ENCODE peak calls at places on chromosomes 2 and 18, in six cellular contexts. One of them, this sample, is unnamed.

GRCh38 chr2:25797607-25798488 is 80.4 kb downstream of the ASXL2 start:
- DNase-seq in lower lobe of right lung: no peak
- DNase-seq in naive B cell: no peak
- DNase-seq in COR-L47: no peak
- DNase-seq in cardiac muscle cell: no peak
- DNase-seq in mammary epithelial cell: no peak
- DNase-seq in this sample: no peak

GRCh38 chr2:101440127-101440738 is 34.7 kb downstream of the RFX8 start:
- DNase-seq in lower lobe of right lung: no peak
- DNase-seq in naive B cell: no peak
- DNase-seq in COR-L47: no peak
- DNase-seq in cardiac muscle cell: peak; percentile 90
- DNase-seq in mammary epithelial cell: no peak
- DNase-seq in this sample: no peak

GRCh38 chr18:22194151-22194598 is 24.8 kb downstream of the GATA6 start:
- DNase-seq in lower lobe of right lung: no peak
- DNase-seq in naive B cell: no peak
- DNase-seq in COR-L47: no peak
- DNase-seq in cardiac muscle cell: peak; percentile 92
- DNase-seq in mammary epithelial cell: no peak
- DNase-seq in this sample: peak; percentile 40

GRCh38 chr2:161994766-161995165 is 79.2 kb downstream of the DPP4 start:
- DNase-seq in lower lobe of right lung: no peak
- DNase-seq in naive B cell: no peak
- DNase-seq in COR-L47: no peak
- DNase-seq in cardiac muscle cell: no peak
- DNase-seq in mammary epithelial cell: no peak
- DNase-seq in this sample: no peak

GRCh38 chr2:152336103-152336853 is 1.3 kb downstream of the FMNL2 start:
- DNase-seq in lower lobe of right lung: peak; percentile 72
- DNase-seq in naive B cell: peak; percentile 14
- DNase-seq in COR-L47: no peak
- DNase-seq in cardiac muscle cell: peak; percentile 57
- DNase-seq in mammary epithelial cell: peak; percentile 62
- DNase-seq in this sample: no peak

GRCh38 chr2:64482765-64483504 is 29.0 kb downstream of the LGALSL start:
- DNase-seq in lower lobe of right lung: no peak
- DNase-seq in naive B cell: no peak
- DNase-seq in COR-L47: peak; percentile 64
- DNase-seq in cardiac muscle cell: peak; percentile 30
- DNase-seq in mammary epithelial cell: peak; percentile 75
- DNase-seq in this sample: peak; percentile 80

GRCh38 chr2:199431748-199432213 is 26.0 kb downstream of the SATB2 start:
- DNase-seq in lower lobe of right lung: no peak
- DNase-seq in naive B cell: no peak
- DNase-seq in COR-L47: no peak
- DNase-seq in cardiac muscle cell: peak; percentile 74
- DNase-seq in mammary epithelial cell: no peak
- DNase-seq in this sample: peak; percentile 26

GRCh38 chr2:42414158-42414557 is 53.1 kb upstream of the COX7A2L start:
- DNase-seq in lower lobe of right lung: no peak
- DNase-seq in naive B cell: no peak
- DNase-seq in COR-L47: no peak
- DNase-seq in cardiac muscle cell: no peak
- DNase-seq in mammary epithelial cell: no peak
- DNase-seq in this sample: no peak

GRCh38 chr2:238169708-238170251 is 11.0 kb downstream of the ERFE start:
- DNase-seq in lower lobe of right lung: no peak
- DNase-seq in naive B cell: no peak
- DNase-seq in COR-L47: no peak
- DNase-seq in cardiac muscle cell: peak; percentile 97
- DNase-seq in mammary epithelial cell: peak; percentile 92
- DNase-seq in this sample: no peak

GRCh38 chr2:72883356-72883962 is 3.7 kb upstream of the SPR start:
- DNase-seq in lower lobe of right lung: no peak
- DNase-seq in naive B cell: no peak
- DNase-seq in COR-L47: no peak
- DNase-seq in cardiac muscle cell: peak; percentile 65
- DNase-seq in mammary epithelial cell: no peak
- DNase-seq in this sample: no peak

GRCh38 chr2:3432067-3432466 is 52.6 kb downstream of the TRAPPC12 start:
- DNase-seq in lower lobe of right lung: no peak
- DNase-seq in naive B cell: no peak
- DNase-seq in COR-L47: no peak
- DNase-seq in cardiac muscle cell: no peak
- DNase-seq in mammary epithelial cell: no peak
- DNase-seq in this sample: no peak

GRCh38 chr2:207231106-207231860 is 65.5 kb upstream of the KLF7 start:
- DNase-seq in lower lobe of right lung: no peak
- DNase-seq in naive B cell: no peak
- DNase-seq in COR-L47: no peak
- DNase-seq in cardiac muscle cell: no peak
- DNase-seq in mammary epithelial cell: no peak
- DNase-seq in this sample: no peak

GRCh38 chr2:11697103-11697871 is 27.3 kb upstream of the NTSR2 start:
- DNase-seq in lower lobe of right lung: no peak
- DNase-seq in naive B cell: no peak
- DNase-seq in COR-L47: no peak
- DNase-seq in cardiac muscle cell: peak; percentile 78
- DNase-seq in mammary epithelial cell: peak; percentile 71
- DNase-seq in this sample: no peak

GRCh38 chr2:159066541-159067156 is 98.2 kb downstream of the TANC1 start:
- DNase-seq in lower lobe of right lung: no peak
- DNase-seq in naive B cell: no peak
- DNase-seq in COR-L47: no peak
- DNase-seq in cardiac muscle cell: no peak
- DNase-seq in mammary epithelial cell: peak; percentile 50
- DNase-seq in this sample: no peak

GRCh38 chr2:206981089-206981674 is 41.9 kb downstream of the CPO start:
- DNase-seq in lower lobe of right lung: no peak
- DNase-seq in naive B cell: no peak
- DNase-seq in COR-L47: no peak
- DNase-seq in cardiac muscle cell: no peak
- DNase-seq in mammary epithelial cell: no peak
- DNase-seq in this sample: no peak

GRCh38 chr2:675982-676646 is 1.1 kb downstream of the TMEM18 start:
- DNase-seq in lower lobe of right lung: no peak
- DNase-seq in naive B cell: no peak
- DNase-seq in COR-L47: peak; percentile 70
- DNase-seq in cardiac muscle cell: peak; percentile 90
- DNase-seq in mammary epithelial cell: peak; percentile 88
- DNase-seq in this sample: peak; percentile 80

GRCh38 chr2:120382541-120383144 is 36.7 kb downstream of the INHBB start:
- DNase-seq in lower lobe of right lung: peak; percentile 17
- DNase-seq in naive B cell: no peak
- DNase-seq in COR-L47: no peak
- DNase-seq in cardiac muscle cell: no peak
- DNase-seq in mammary epithelial cell: no peak
- DNase-seq in this sample: no peak

GRCh38 chr2:136492901-136493300 is 272.4 kb upstream of the THSD7B start:
- DNase-seq in lower lobe of right lung: no peak
- DNase-seq in naive B cell: no peak
- DNase-seq in COR-L47: no peak
- DNase-seq in cardiac muscle cell: no peak
- DNase-seq in mammary epithelial cell: no peak
- DNase-seq in this sample: no peak

GRCh38 chr2:236257171-236257570 is 7.0 kb downstream of the ASB18 start:
- DNase-seq in lower lobe of right lung: no peak
- DNase-seq in naive B cell: no peak
- DNase-seq in COR-L47: no peak
- DNase-seq in cardiac muscle cell: no peak
- DNase-seq in mammary epithelial cell: no peak
- DNase-seq in this sample: no peak

GRCh38 chr2:133326651-133327397 is 241.4 kb downstream of the NCKAP5 start:
- DNase-seq in lower lobe of right lung: no peak
- DNase-seq in naive B cell: no peak
- DNase-seq in COR-L47: no peak
- DNase-seq in cardiac muscle cell: peak; percentile 35
- DNase-seq in mammary epithelial cell: no peak
- DNase-seq in this sample: no peak

GRCh38 chr2:12884713-12885282 is 168.1 kb downstream of the TRIB2 start:
- DNase-seq in lower lobe of right lung: no peak
- DNase-seq in naive B cell: no peak
- DNase-seq in COR-L47: no peak
- DNase-seq in cardiac muscle cell: peak; percentile 75
- DNase-seq in mammary epithelial cell: peak; percentile 25
- DNase-seq in this sample: no peak

GRCh38 chr2:80461505-80462197 is 157.1 kb upstream of the LRRTM1 start:
- DNase-seq in lower lobe of right lung: no peak
- DNase-seq in naive B cell: no peak
- DNase-seq in COR-L47: no peak
- DNase-seq in cardiac muscle cell: no peak
- DNase-seq in mammary epithelial cell: no peak
- DNase-seq in this sample: no peak

GRCh38 chr2:27795868-27796277 is 24.4 kb downstream of the MRPL33 start:
- DNase-seq in lower lobe of right lung: no peak
- DNase-seq in naive B cell: no peak
- DNase-seq in COR-L47: no peak
- DNase-seq in cardiac muscle cell: no peak
- DNase-seq in mammary epithelial cell: no peak
- DNase-seq in this sample: no peak

GRCh38 chr2:5740853-5741252 is 48.7 kb downstream of the SOX11 start:
- DNase-seq in lower lobe of right lung: no peak
- DNase-seq in naive B cell: no peak
- DNase-seq in COR-L47: no peak
- DNase-seq in cardiac muscle cell: no peak
- DNase-seq in mammary epithelial cell: no peak
- DNase-seq in this sample: no peak

GRCh38 chr18:13216732-13217465 is 1.7 kb upstream of the LDLRAD4 start:
- DNase-seq in lower lobe of right lung: no peak
- DNase-seq in naive B cell: peak; percentile 60
- DNase-seq in COR-L47: peak; percentile 35
- DNase-seq in cardiac muscle cell: no peak
- DNase-seq in mammary epithelial cell: no peak
- DNase-seq in this sample: no peak

GRCh38 chr18:48803518-48803917 is 147.2 kb downstream of the SMAD7 start:
- DNase-seq in lower lobe of right lung: peak; percentile 11
- DNase-seq in naive B cell: no peak
- DNase-seq in COR-L47: no peak
- DNase-seq in cardiac muscle cell: no peak
- DNase-seq in mammary epithelial cell: no peak
- DNase-seq in this sample: no peak

GRCh38 chr2:109681633-109682032 is 67.5 kb downstream of the SOWAHC start:
- DNase-seq in lower lobe of right lung: no peak
- DNase-seq in naive B cell: no peak
- DNase-seq in COR-L47: no peak
- DNase-seq in cardiac muscle cell: no peak
- DNase-seq in mammary epithelial cell: no peak
- DNase-seq in this sample: no peak

GRCh38 chr2:226187601-226188000 is 612.0 kb downstream of the IRS1 start:
- DNase-seq in lower lobe of right lung: no peak
- DNase-seq in naive B cell: no peak
- DNase-seq in COR-L47: no peak
- DNase-seq in cardiac muscle cell: peak; percentile 54
- DNase-seq in mammary epithelial cell: no peak
- DNase-seq in this sample: no peak